ENCODE peak calls at places on chromosomes 3 and 15, in eight cellular contexts. B is IMR-90, P is tibial nerve, Z is HepG2, J is ascending aorta, W is Peyer's patch, S is cardiac muscle cell, G is WERI-Rb-1. Q is an unnamed sample.
A peak's percentile ranks its signal among the peaks of the same experiment; 100 is the strongest.

GRCh38 chr3:132253262-132253878 is 63.8 kb upstream of the ACP3 start:
- DNase-seq in J (no peak), P (no peak), Z (peak; percentile 43), W (peak; percentile 48), S (peak; percentile 84), G (peak; percentile 16), B (peak; percentile 76), Q (peak; percentile 78)

GRCh38 chr3:8506611-8507061 is 5.0 kb downstream of the LMCD1 start:
- DNase-seq in S (no peak), G (no peak), J (no peak), W (no peak), P (no peak), B (peak; percentile 81), Z (no peak), Q (peak; percentile 58)

GRCh38 chr15:66720206-66721010 is 18.4 kb downstream of the SMAD6 start:
- DNase-seq in Z (no peak), P (no peak), W (no peak), B (peak; percentile 82), G (no peak), J (peak; percentile 71), S (peak; percentile 69), Q (peak; percentile 84)

GRCh38 chr3:119681279-119681678 is 4.1 kb upstream of the COX17 start:
- DNase-seq in Z (peak; percentile 15), S (peak; percentile 65), B (peak; percentile 58), W (no peak), J (no peak), P (no peak), G (no peak), Q (peak; percentile 51)

GRCh38 chr15:39438795-39439577 is 141.9 kb upstream of the THBS1 start:
- DNase-seq in G (no peak), P (no peak), Z (peak; percentile 34), W (no peak), J (no peak), B (peak; percentile 40), S (peak; percentile 80), Q (no peak)

GRCh38 chr3:58668247-58668646 is 1.7 kb upstream of the FAM3D start:
- DNase-seq in S (no peak), P (no peak), J (no peak), B (no peak), Z (no peak), G (no peak), W (peak; percentile 81), Q (no peak)

GRCh38 chr15:98442379-98442833 is 205.9 kb upstream of the IGF1R start:
- DNase-seq in G (peak; percentile 51), B (peak; percentile 82), W (peak; percentile 74), Z (peak; percentile 51), S (peak; percentile 82), J (no peak), P (peak; percentile 40), Q (peak; percentile 88)

GRCh38 chr15:65912235-65912634 is 42.9 kb downstream of the RAB11A start:
- DNase-seq in S (no peak), J (no peak), G (no peak), W (no peak), Z (no peak), P (no peak), B (no peak), Q (no peak)

GRCh38 chr3:196996454-196997265 is 28.0 kb upstream of the PIGZ start:
- DNase-seq in J (no peak), S (no peak), W (no peak), G (no peak), P (no peak), B (no peak), Z (no peak), Q (no peak)

GRCh38 chr3:64936570-64936969 is 248.8 kb upstream of the ADAMTS9 start:
- DNase-seq in G (no peak), W (no peak), P (no peak), J (no peak), B (no peak), Z (no peak), S (no peak), Q (peak; percentile 24)

GRCh38 chr3:194967126-194968117 is 281.7 kb downstream of the FAM43A start:
- DNase-seq in J (no peak), S (peak; percentile 14), P (no peak), W (no peak), B (no peak), Z (no peak), G (no peak), Q (no peak)

GRCh38 chr3:4994144-4994730 is 15.0 kb downstream of the BHLHE40 start:
- DNase-seq in S (no peak), J (no peak), B (peak; percentile 81), W (no peak), G (peak; percentile 60), P (no peak), Z (no peak), Q (peak; percentile 49)

GRCh38 chr15:81091889-81092558 is 42.0 kb upstream of the CFAP161 start:
- DNase-seq in G (peak; percentile 72), P (no peak), Z (peak; percentile 13), J (no peak), B (peak; percentile 97), S (peak; percentile 71), W (no peak), Q (peak; percentile 96)

GRCh38 chr3:31692714-31693113 is 160.0 kb downstream of the STT3B start:
- DNase-seq in G (no peak), S (no peak), P (no peak), B (no peak), J (no peak), W (no peak), Z (no peak), Q (no peak)

GRCh38 chr3:138180375-138181029 is 5.8 kb upstream of the DBR1 start:
- DNase-seq in G (peak; percentile 38), J (no peak), P (no peak), S (peak; percentile 58), B (peak; percentile 47), W (peak; percentile 68), Z (peak; percentile 50), Q (peak; percentile 54)

GRCh38 chr3:170908235-170909116 is at the start of gene EIF5A2:
- DNase-seq in B (peak; percentile 93), P (peak; percentile 94), Z (peak; percentile 84), W (peak; percentile 96), G (peak; percentile 95), S (peak; percentile 99), J (peak; percentile 85), Q (peak; percentile 97)

GRCh38 chr3:171351676-171352075 is 108.5 kb downstream of the TNIK start:
- DNase-seq in B (peak; percentile 92), S (peak; percentile 86), J (no peak), W (no peak), G (no peak), P (no peak), Z (no peak), Q (peak; percentile 94)

GRCh38 chr15:53808058-53808703 is 48.7 kb upstream of the WDR72 start:
- DNase-seq in P (no peak), B (no peak), S (peak; percentile 2), J (no peak), W (no peak), G (no peak), Z (peak; percentile 12), Q (peak; percentile 1)

GRCh38 chr3:96483781-96484180 is 330.6 kb upstream of the EPHA6 start:
- DNase-seq in Z (no peak), G (no peak), J (no peak), P (no peak), B (no peak), S (no peak), W (no peak), Q (no peak)

GRCh38 chr3:170499562-170500156 is 81.0 kb downstream of the CLDN11 start:
- DNase-seq in J (no peak), G (peak; percentile 32), Z (peak; percentile 79), S (peak; percentile 84), P (no peak), W (peak; percentile 56), B (peak; percentile 57), Q (peak; percentile 56)

GRCh38 chr3:53347261-53348064 is at the start of gene DCP1A:
- DNase-seq in B (peak; percentile 97), Z (peak; percentile 93), W (peak; percentile 97), G (peak; percentile 96), S (peak; percentile 98), P (peak; percentile 90), J (peak; percentile 73), Q (peak; percentile 98)
- H3K4me3 ChIP-seq in B (peak within 1 kb of the TSS; percentile 82), Z (peak within 1 kb of the TSS; percentile 97), W (peak within 1 kb of the TSS; percentile 94), G (peak within 1 kb of the TSS; percentile 94), S (peak within 1 kb of the TSS; percentile 86), P (peak within 1 kb of the TSS; percentile 92), J (peak within 1 kb of the TSS; percentile 99), Q (peak within 1 kb of the TSS; percentile 94)

DNA sequence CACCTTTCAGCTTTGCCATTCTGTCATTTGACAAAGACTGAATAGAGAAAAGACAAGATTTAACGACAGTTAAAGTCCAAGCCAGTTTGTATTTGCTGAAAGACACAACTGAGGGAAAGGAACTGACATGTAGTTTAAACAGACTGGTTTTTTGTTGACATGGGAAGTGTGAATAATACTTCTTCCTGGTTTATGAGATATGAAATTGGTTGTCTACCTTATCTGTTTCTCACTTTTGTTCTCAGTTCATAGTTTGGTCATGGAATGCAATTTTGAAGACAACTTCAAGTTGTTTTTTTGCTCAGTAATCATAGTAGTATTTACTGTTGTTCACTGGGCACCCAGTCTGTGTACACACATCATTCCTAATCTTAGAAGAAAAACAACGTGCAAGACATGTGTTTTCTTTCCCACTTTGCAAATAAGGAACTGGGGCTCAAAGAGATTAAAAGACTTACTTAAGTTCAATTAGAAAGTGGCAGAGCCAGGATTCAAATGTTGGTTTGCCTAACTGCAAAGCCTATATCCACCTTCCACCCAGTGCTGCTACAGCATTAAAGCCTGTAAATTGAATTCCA is 103.5 kb downstream of the LPP start:
- DNase-seq in B (no peak), P (no peak), G (no peak), S (no peak), Z (no peak), W (no peak), J (no peak), Q (no peak)
- TF ChIP-seq CTCF in B (no peak), P (no peak), G (no peak), S (no peak), Z (no peak), W (no peak), J (no peak), Q (no peak)

DNA sequence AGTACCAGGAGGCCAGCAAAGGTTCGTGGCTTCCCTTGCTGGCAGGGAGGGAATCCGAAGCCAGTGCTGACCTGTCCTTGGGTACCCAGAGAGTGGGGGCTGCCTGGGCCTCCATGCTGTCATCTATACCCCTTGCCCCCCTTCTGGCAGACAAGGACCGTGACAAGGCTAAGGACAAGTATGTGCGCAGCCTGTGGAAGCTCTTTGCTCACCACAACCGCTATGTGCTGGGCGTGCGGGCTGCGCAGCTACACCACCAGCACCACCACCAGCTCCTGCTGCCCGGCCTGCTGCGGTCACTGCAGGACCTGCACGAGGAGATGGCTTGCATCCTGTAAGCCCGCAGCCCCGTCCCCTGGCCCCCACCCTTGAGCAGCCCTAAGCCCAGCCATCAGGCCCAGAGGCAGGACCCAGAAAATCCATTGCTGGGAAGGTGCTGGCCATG is 2.8 kb downstream of the FES start:
- DNase-seq in W (no peak), J (no peak), Z (no peak), G (no peak), S (no peak), B (no peak), P (no peak), Q (no peak)
- H3K4me3 ChIP-seq in W (no peak overlapping the region), J (no peak overlapping the region), Z (no peak overlapping the region), G (no peak overlapping the region), S (no peak overlapping the region), B (no peak overlapping the region), P (no peak overlapping the region), Q (no peak overlapping the region)

DNA sequence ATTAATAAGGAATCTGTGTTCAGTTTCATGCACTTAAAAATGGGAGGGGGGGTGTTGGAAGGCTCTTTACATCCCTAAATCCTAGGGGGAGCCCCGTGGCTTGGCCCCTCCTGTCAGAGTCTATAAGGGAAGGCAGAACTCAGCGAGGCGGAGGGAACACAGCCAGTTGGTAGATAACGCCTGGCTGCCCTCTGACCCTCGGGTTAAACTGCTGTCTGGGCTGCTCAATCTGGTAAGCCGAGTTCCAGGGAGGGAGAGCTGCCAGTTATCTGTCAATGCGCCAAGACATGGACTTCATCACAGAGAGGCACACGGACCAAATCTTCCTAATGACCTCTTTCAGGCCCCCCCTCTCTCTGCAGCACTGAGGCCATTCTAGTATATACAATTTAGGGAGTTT is 348.8 kb downstream of the MCTP2 start:
- DNase-seq in J (no peak), W (no peak), B (no peak), P (no peak), Z (no peak), S (no peak), G (no peak), Q (no peak)
- TF ChIP-seq CTCF in J (no peak), W (no peak), B (no peak), P (no peak), Z (no peak), S (no peak), G (no peak), Q (no peak)